ENCODE peak calls at places on chromosomes 2 and 18, in ten cellular contexts. P is astrocyte of the cerebellum, H is H9, F is SK-N-SH, Y is heart left ventricle, L is GM12865, B is lower leg skin, G is GM13977, V is brain microvascular endothelial cell, I is ovary. Z is an unnamed sample.
A peak's percentile ranks its signal among the peaks of the same experiment; 100 is the strongest.

GRCh38 chr18:45207328-45207727 is 407.9 kb upstream of the SLC14A2 start:
- DNase-seq in P (no peak), H (no peak), F (no peak), Y (no peak), L (no peak), B (no peak), G (no peak), V (no peak), I (no peak), Z (no peak)

GRCh38 chr2:42202299-42203008 is 33.3 kb downstream of the EML4 start:
- DNase-seq in P (no peak), H (no peak), F (no peak), Y (no peak), L (no peak), B (no peak), G (no peak), V (peak; percentile 33), I (no peak), Z (no peak)

GRCh38 chr2:178452334-178452733 is 1.2 kb downstream of the PJVK start:
- DNase-seq in P (no peak), H (no peak), F (no peak), Y (no peak), L (no peak), B (no peak), G (no peak), V (no peak), I (no peak), Z (no peak)

GRCh38 chr18:36831139-36831538 is 2.2 kb downstream of the KIAA1328 start:
- DNase-seq in P (no peak), H (no peak), F (no peak), Y (no peak), L (no peak), B (no peak), G (no peak), V (peak; percentile 33), I (no peak), Z (no peak)

GRCh38 chr2:222610746-222611145 is 45.1 kb downstream of the FARSB start:
- DNase-seq in P (no peak), H (no peak), F (no peak), Y (no peak), L (no peak), B (no peak), G (no peak), V (no peak), I (no peak), Z (no peak)

GRCh38 chr2:138433995-138434991 is 67.3 kb upstream of the SPOPL start:
- DNase-seq in P (no peak), H (no peak), F (peak; percentile 32), Y (no peak), L (no peak), B (peak; percentile 58), G (no peak), V (no peak), I (no peak), Z (no peak)

GRCh38 chr18:61669320-61669719 is 223.5 kb downstream of the RNF152 start:
- DNase-seq in P (peak; percentile 31), H (no peak), F (no peak), Y (no peak), L (no peak), B (no peak), G (no peak), V (peak; percentile 50), I (no peak), Z (no peak)

GRCh38 chr2:54635554-54636152 is 87.8 kb upstream of the EML6 start:
- DNase-seq in P (no peak), H (no peak), F (no peak), Y (no peak), L (no peak), B (no peak), G (no peak), V (no peak), I (no peak), Z (no peak)

GRCh38 chr18:75405341-75405740 is 22.2 kb downstream of the SMIM21 start:
- DNase-seq in P (no peak), H (no peak), F (no peak), Y (no peak), L (no peak), B (no peak), G (no peak), V (no peak), I (no peak), Z (no peak)

GRCh38 chr2:154238252-154238651 is 366.5 kb downstream of the GALNT13 start:
- DNase-seq in P (no peak), H (no peak), F (peak; percentile 14), Y (no peak), L (no peak), B (no peak), G (no peak), V (no peak), I (no peak), Z (no peak)

GRCh38 chr2:105403785-105404698 is 5.2 kb upstream of the FHL2 start:
- DNase-seq in P (peak; percentile 59), H (peak; percentile 60), F (no peak), Y (no peak), L (no peak), B (no peak), G (no peak), V (peak; percentile 75), I (peak; percentile 42), Z (no peak)
- TF ChIP-seq CTCF in P (peak; percentile 48), H (peak; percentile 57), F (peak; percentile 53), Y (peak; percentile 42), L (peak; percentile 11), B (no peak), G (no peak), V (peak; percentile 73), I (no peak), Z (no peak)

GRCh38 chr2:23806665-23807064 is 120.3 kb downstream of the ATAD2B start:
- DNase-seq in P (no peak), H (no peak), F (no peak), Y (no peak), L (no peak), B (no peak), G (no peak), V (no peak), I (no peak), Z (no peak)

GRCh38 chr2:23803275-23803964 is 123.5 kb downstream of the ATAD2B start:
- DNase-seq in P (peak; percentile 72), H (no peak), F (no peak), Y (no peak), L (no peak), B (no peak), G (no peak), V (peak; percentile 13), I (no peak), Z (no peak)

GRCh38 chr2:23806201-23806600 is 120.7 kb downstream of the ATAD2B start:
- DNase-seq in P (no peak), H (no peak), F (no peak), Y (no peak), L (no peak), B (no peak), G (no peak), V (no peak), I (no peak), Z (no peak)

GRCh38 chr2:23801396-23801795 is 125.5 kb downstream of the ATAD2B start:
- DNase-seq in P (no peak), H (no peak), F (no peak), Y (no peak), L (no peak), B (no peak), G (no peak), V (no peak), I (no peak), Z (no peak)

DNA sequence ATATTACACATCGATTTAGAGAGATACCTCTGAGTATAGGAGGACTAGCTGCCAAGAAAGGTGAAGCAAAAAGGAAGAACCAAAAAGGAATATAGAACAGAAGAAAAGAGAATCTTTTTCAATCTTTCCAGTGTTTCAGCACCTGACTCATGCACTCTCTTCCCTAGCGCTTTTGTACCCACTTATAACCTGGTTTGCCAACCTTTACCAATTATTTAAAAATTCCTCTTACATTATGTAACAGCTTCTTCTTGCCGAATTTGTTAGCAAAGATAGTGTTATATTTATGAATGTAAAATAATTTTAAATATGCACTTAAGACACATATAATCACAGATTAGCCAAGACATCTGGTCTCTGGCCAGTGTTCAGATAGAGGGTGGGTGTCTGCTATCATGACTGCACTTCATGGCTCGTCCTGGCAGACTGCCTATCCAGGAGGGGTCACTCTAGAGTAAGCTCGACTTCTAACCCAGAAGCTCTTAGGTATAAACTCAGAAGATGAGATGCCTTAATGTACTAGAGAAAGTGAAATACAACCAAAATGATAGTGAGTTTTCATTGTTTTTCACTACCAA is 122.9 kb downstream of the ATAD2B start:
- DNase-seq in P (no peak), H (peak; percentile 41), F (peak; percentile 34), Y (peak; percentile 15), L (peak; percentile 33), B (no peak), G (no peak), V (peak; percentile 34), I (peak; percentile 55), Z (peak; percentile 43)
- TF ChIP-seq CTCF in P (peak; percentile 28), H (peak; percentile 71), F (peak; percentile 55), Y (peak; percentile 36), L (peak; percentile 24), B (no peak), G (peak; percentile 19), V (peak; percentile 44), I (no peak), Z (no peak)

DNA sequence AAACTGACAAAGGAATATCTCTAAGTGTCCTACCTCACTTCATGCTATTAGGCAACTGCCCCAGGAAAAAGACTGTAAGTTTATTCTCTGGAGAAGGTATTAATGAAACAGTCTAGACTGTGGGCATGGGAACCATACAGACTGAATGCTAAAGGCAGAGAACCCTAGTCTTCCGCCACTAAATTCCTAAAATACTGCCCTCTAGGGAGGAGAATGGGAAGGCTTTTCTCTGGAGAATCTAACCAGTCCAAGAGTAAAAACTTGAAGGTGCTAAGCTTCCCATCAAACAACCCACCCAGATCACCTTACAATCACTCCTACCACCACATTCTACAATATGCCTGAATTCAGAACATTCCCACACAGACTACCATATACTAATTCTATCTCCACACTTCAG is 3.4 kb downstream of the SRBD1 start:
- DNase-seq in P (no peak), H (no peak), F (peak; percentile 57), Y (no peak), L (no peak), B (no peak), G (no peak), V (peak; percentile 36), I (no peak), Z (no peak)
- TF ChIP-seq CTCF in P (peak; percentile 55), H (peak; percentile 81), F (peak; percentile 69), Y (peak; percentile 15), L (peak; percentile 18), B (no peak), G (peak; percentile 10), V (peak; percentile 71), I (no peak), Z (no peak)

DNA sequence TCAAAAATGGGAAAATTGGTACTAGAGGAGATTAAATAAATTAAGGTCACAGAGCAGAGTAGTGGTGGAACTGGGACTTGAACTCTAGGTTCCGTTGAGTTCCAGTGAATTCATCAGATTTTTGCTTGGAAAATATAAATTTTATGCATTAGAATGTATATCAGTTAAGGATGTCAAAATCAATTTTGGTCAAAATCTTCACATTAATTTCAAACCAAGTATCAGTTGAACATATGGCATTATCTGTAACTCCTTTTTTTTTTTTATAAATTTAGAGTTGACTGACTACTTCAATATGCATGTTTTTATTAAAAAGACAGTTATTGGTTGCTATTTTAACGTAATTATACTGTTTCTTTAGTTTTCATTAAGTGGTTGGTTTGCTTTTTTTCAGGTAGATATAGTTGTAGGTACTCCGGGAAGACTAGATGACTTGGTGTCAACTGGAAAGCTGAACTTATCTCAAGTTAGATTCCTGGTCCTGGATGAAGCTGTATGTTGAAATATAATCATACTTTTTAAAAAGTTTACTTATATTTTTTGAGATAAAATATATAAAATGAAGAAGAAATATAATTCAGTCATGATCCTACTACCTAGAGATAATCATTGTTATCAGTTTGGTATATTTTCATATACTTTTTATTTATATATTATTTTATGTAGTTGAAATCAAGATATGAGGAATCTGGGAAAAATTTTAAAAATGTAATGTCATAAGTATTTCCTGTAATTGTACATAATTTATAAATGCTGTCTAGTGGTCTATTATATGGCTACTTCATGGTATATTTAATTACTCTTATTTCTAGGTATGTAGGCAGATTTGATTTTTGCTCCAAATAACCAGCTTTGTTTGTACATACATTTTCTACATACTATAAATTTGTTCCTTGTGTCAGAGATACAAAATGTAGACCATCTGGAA is 25.4 kb downstream of the DDX1 start:
- DNase-seq in P (no peak), H (no peak), F (no peak), Y (no peak), L (no peak), B (no peak), G (no peak), V (no peak), I (no peak), Z (no peak)
- TF ChIP-seq CTCF in P (no peak), H (no peak), F (no peak), Y (no peak), L (no peak), B (no peak), G (no peak), V (no peak), I (no peak), Z (no peak)

Z was measured in omental fat pad.